ENCODE peak calls at places on chromosomes 1 and 21, in ten cellular contexts. S, F, W, J, Z, E, M, T, P and D are unnamed samples.

GRCh38 chr1:158506369-158506987 is 34.5 kb downstream of the OR10R2 start:
- DNase-seq in S (peak; percentile 77), F (peak; percentile 3), W (no peak), J (peak; percentile 2), Z (peak; percentile 1), E (no peak), M (no peak), T (no peak), P (no peak), D (peak; percentile 44)

GRCh38 chr21:35102488-35103407 is 53.6 kb upstream of the RUNX1 start:
- DNase-seq in S (no peak), F (no peak), W (no peak), J (peak; percentile 6), Z (peak; percentile 48), E (no peak), M (peak; percentile 20), T (no peak), P (peak; percentile 47), D (peak; percentile 61)

GRCh38 chr1:184975208-184975875 is 1.0 kb upstream of the NIBAN1 start:
- DNase-seq in S (no peak), F (no peak), W (no peak), J (no peak), Z (peak; percentile 47), E (no peak), M (no peak), T (no peak), P (no peak), D (no peak)

GRCh38 chr1:215076312-215076711 is 6.2 kb upstream of the KCNK2 start:
- DNase-seq in S (peak; percentile 56), F (no peak), W (no peak), J (peak; percentile 47), Z (peak; percentile 34), E (peak; percentile 57), M (no peak), T (peak; percentile 34), P (no peak), D (no peak)

GRCh38 chr1:209911746-209912145 is 26.3 kb upstream of the SYT14 start:
- DNase-seq in S (no peak), F (no peak), W (no peak), J (no peak), Z (no peak), E (no peak), M (no peak), T (no peak), P (no peak), D (no peak)

GRCh38 chr1:54540891-54541290 is 7.1 kb upstream of the ACOT11 start:
- DNase-seq in S (no peak), F (no peak), W (no peak), J (no peak), Z (no peak), E (no peak), M (no peak), T (no peak), P (no peak), D (no peak)

GRCh38 chr1:27522148-27522859 is 32.3 kb upstream of the WASF2 start:
- DNase-seq in S (no peak), F (peak; percentile 47), W (no peak), J (no peak), Z (peak; percentile 67), E (peak; percentile 55), M (peak; percentile 62), T (no peak), P (no peak), D (peak; percentile 70)

GRCh38 chr1:64197076-64197475 is 6.3 kb upstream of the UBE2U start:
- DNase-seq in S (no peak), F (no peak), W (no peak), J (no peak), Z (no peak), E (no peak), M (no peak), T (no peak), P (no peak), D (no peak)

GRCh38 chr1:180190091-180190490 is 35.4 kb downstream of the QSOX1 start:
- DNase-seq in S (no peak), F (no peak), W (no peak), J (no peak), Z (no peak), E (no peak), M (no peak), T (no peak), P (no peak), D (no peak)

GRCh38 chr1:180187626-180188025 is 33.0 kb downstream of the QSOX1 start:
- DNase-seq in S (no peak), F (no peak), W (no peak), J (no peak), Z (no peak), E (no peak), M (no peak), T (no peak), P (no peak), D (no peak)

GRCh38 chr1:180186831-180187230 is 32.2 kb downstream of the QSOX1 start:
- DNase-seq in S (no peak), F (no peak), W (no peak), J (no peak), Z (no peak), E (peak; percentile 9), M (no peak), T (no peak), P (no peak), D (no peak)

GRCh38 chr1:180188679-180189175 is 34.1 kb downstream of the QSOX1 start:
- DNase-seq in S (no peak), F (no peak), W (no peak), J (no peak), Z (no peak), E (no peak), M (no peak), T (no peak), P (no peak), D (no peak)

GRCh38 chr1:180188103-180188506 is 33.4 kb downstream of the QSOX1 start:
- DNase-seq in S (peak; percentile 76), F (no peak), W (peak; percentile 79), J (peak; percentile 57), Z (peak; percentile 41), E (peak; percentile 34), M (no peak), T (no peak), P (peak; percentile 34), D (no peak)
- H3K27me3 ChIP-seq in S (no peaks in the 10 kb centered on the region), F (no peaks in the 10 kb centered on the region), W (no peaks in the 10 kb centered on the region), J (no peaks in the 10 kb centered on the region), Z (no peaks in the 10 kb centered on the region), E (no peaks in the 10 kb centered on the region), M (no peaks in the 10 kb centered on the region), T (no peaks in the 10 kb centered on the region), P (no peaks in the 10 kb centered on the region), D (no peaks in the 10 kb centered on the region)

GRCh38 chr1:20413791-20414140 is 72.2 kb downstream of the CAMK2N1 start:
- DNase-seq in S (no peak), F (no peak), W (no peak), J (no peak), Z (no peak), E (no peak), M (no peak), T (no peak), P (no peak), D (no peak)

GRCh38 chr1:20409971-20410370 is 76.0 kb downstream of the CAMK2N1 start:
- DNase-seq in S (no peak), F (no peak), W (no peak), J (no peak), Z (no peak), E (no peak), M (no peak), T (no peak), P (no peak), D (no peak)

GRCh38 chr1:20411196-20411980 is 74.6 kb downstream of the CAMK2N1 start:
- DNase-seq in S (no peak), F (no peak), W (no peak), J (no peak), Z (no peak), E (peak; percentile 94), M (no peak), T (peak; percentile 60), P (no peak), D (no peak)

GRCh38 chr1:20410555-20410954 is 75.5 kb downstream of the CAMK2N1 start:
- DNase-seq in S (peak; percentile 47), F (no peak), W (no peak), J (no peak), Z (no peak), E (no peak), M (no peak), T (no peak), P (no peak), D (no peak)

GRCh38 chr1:20413136-20413790 is 72.7 kb downstream of the CAMK2N1 start:
- DNase-seq in S (no peak), F (no peak), W (no peak), J (no peak), Z (no peak), E (no peak), M (peak; percentile 24), T (no peak), P (no peak), D (no peak)
- H3K27me3 ChIP-seq in S (peaks cover 7% of the 10 kb centered on the region), F (no peaks in the 10 kb centered on the region), W (no peaks in the 10 kb centered on the region), J (no peaks in the 10 kb centered on the region), Z (peaks cover 26% of the 10 kb centered on the region), E (no peaks in the 10 kb centered on the region), M (no peaks in the 10 kb centered on the region), T (no peaks in the 10 kb centered on the region), P (no peaks in the 10 kb centered on the region), D (no peaks in the 10 kb centered on the region)

DNA sequence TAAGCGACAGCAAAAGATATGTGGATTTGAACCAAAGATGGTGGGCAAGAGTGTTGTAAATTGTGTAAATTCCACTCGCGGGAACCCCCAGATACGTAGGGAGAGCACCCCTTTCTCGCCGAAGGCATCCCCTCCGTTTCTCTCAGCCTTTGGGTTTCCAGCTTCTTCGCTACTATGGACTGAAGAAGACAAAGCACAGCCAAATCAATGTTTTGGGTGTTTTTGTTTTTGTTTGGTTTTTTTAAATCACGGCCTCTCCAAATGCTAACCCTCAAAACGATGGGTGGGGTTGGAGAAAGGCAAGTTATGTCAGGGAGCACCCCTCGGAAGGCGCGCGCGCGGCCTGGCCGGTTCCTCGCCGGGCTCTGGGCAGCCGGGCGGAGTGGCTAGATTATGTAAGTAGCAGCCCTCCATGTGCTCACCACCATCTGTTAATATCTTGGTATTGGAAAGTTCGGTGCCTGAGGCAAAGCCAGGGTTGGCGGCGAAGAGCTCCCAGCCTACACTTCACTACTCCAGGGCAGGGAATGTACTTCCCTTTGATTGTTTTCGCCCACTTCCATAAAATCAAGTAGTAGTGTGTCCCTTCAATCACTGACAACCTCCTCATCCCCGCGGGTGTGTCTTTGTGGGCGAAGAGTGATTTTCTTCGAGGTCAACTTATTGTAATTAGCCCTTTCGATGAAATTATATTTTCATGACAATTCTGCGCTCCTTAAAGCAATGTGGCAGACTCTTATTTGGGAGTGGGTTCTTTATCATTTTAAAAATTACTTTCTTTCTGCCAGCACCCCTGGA is 4.0 kb upstream of the PROX1 start:
- DNase-seq in S (peak; percentile 52), F (no peak), W (no peak), J (peak; percentile 43), Z (no peak), E (no peak), M (no peak), T (no peak), P (no peak), D (no peak)
- H3K27me3 ChIP-seq in S (peaks cover 94% of the 10 kb centered on the region), F (peaks cover 58% of the 10 kb centered on the region), W (no peaks in the 10 kb centered on the region), J (no peaks in the 10 kb centered on the region), Z (no peaks in the 10 kb centered on the region), E (peaks cover 49% of the 10 kb centered on the region), M (peaks cover 6% of the 10 kb centered on the region), T (no peaks in the 10 kb centered on the region), P (peaks cover 57% of the 10 kb centered on the region), D (peaks cover 97% of the 10 kb centered on the region)

GRCh38 chr1:980602-981395 is 1.1 kb downstream of the PERM1 start:
- DNase-seq in S (peak; percentile 3), F (no peak), W (no peak), J (no peak), Z (no peak), E (no peak), M (no peak), T (no peak), P (peak; percentile 87), D (no peak)

GRCh38 chr1:982765-983436 is 1.0 kb upstream of the PERM1 start:
- DNase-seq in S (no peak), F (no peak), W (no peak), J (no peak), Z (no peak), E (no peak), M (no peak), T (no peak), P (no peak), D (no peak)

GRCh38 chr1:981955-982558 is at the start of gene PERM1:
- DNase-seq in S (no peak), F (no peak), W (no peak), J (no peak), Z (no peak), E (no peak), M (no peak), T (no peak), P (peak; percentile 82), D (no peak)

GRCh38 chr1:980137-980571 is 1.7 kb downstream of the PERM1 start:
- DNase-seq in S (no peak), F (no peak), W (no peak), J (no peak), Z (no peak), E (no peak), M (no peak), T (no peak), P (no peak), D (no peak)

DNA sequence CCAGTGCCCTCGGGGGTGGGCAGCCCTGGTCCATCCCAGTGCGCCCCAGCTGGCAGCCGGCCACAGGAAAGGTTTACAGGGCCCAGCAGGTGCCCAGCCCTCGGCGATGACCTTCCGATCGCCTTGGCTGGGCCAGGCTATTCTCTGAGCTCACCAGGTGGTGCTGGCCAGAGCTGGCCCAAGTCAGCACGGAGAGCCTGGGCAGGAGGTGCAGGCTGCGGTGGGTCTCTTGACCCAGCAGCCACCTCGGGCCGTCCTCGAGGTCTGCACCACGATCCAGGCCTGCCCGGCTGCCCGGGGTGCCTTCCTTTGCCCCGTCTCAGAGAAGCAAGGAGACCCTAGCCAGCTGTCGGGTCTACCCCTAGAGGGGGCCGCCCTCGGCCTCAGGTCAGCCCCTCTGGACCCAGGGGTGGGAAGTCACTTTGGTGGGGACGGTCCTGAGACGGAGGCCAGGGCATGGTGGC is 370 bp downstream of the PERM1 start:
- DNase-seq in S (no peak), F (no peak), W (no peak), J (no peak), Z (no peak), E (no peak), M (no peak), T (no peak), P (no peak), D (no peak)
- H3K27me3 ChIP-seq in S (peaks cover 63% of the 10 kb centered on the region), F (peaks cover 3% of the 10 kb centered on the region), W (no peaks in the 10 kb centered on the region), J (no peaks in the 10 kb centered on the region), Z (peaks cover 58% of the 10 kb centered on the region), E (peaks cover 6% of the 10 kb centered on the region), M (no peaks in the 10 kb centered on the region), T (no peaks in the 10 kb centered on the region), P (no peaks in the 10 kb centered on the region), D (peaks cover 9% of the 10 kb centered on the region)